ENCODE peak calls at places on chromosomes 11 and 22, in eight cellular contexts. Y is IMR-90, S is GM12878, X is HCT116, A is H1, I is K562, U is SK-N-SH, Q is HepG2. J is an unnamed sample.

GRCh38 chr11:62676698-62677097 is 2.2 kb downstream of the UBXN1 start:
- DNase-seq in Y (no peak), S (no peak), X (no peak), A (no peak), I (no peak), U (no peak), Q (no peak), J (no peak)

GRCh38 chr22:20154602-20155183 is 3.8 kb upstream of the CCDC188 start:
- DNase-seq in Y (no peak), S (no peak), X (no peak), A (no peak), I (peak), U (peak), Q (no peak), J (peak)

GRCh38 chr11:36231300-36231699 is 57.9 kb downstream of the COMMD9 start:
- DNase-seq in Y (peak), S (no peak), X (no peak), A (no peak), I (no peak), U (peak), Q (no peak), J (no peak)

GRCh38 chr11:1674879-1675235 is 22.1 kb upstream of the KRTAP5-6 start:
- DNase-seq in Y (no peak), S (no peak), X (no peak), A (no peak), I (no peak), U (no peak), Q (no peak), J (no peak)

GRCh38 chr11:35082322-35083180 is 56.4 kb upstream of the CD44 start:
- DNase-seq in Y (peak), S (peak), X (peak), A (no peak), I (peak), U (no peak), Q (no peak), J (peak)

GRCh38 chr22:17370036-17370765 is 941 bp downstream of the CECR2 start:
- DNase-seq in Y (no peak), S (no peak), X (no peak), A (no peak), I (no peak), U (peak), Q (no peak), J (no peak)

GRCh38 chr11:20610825-20611224 is 11.4 kb downstream of the SLC6A5 start:
- DNase-seq in Y (no peak), S (no peak), X (no peak), A (no peak), I (no peak), U (no peak), Q (no peak), J (no peak)

GRCh38 chr11:126646701-126647209 is 291.3 kb downstream of the ST3GAL4 start:
- DNase-seq in Y (peak), S (no peak), X (no peak), A (no peak), I (no peak), U (no peak), Q (no peak), J (no peak)

GRCh38 chr11:63510360-63511130 is 4.7 kb downstream of the LGALS12 start:
- DNase-seq in Y (no peak), S (no peak), X (no peak), A (no peak), I (no peak), U (no peak), Q (no peak), J (no peak)

GRCh38 chr22:42500836-42501179 is 18.8 kb downstream of the RRP7A start:
- DNase-seq in Y (no peak), S (no peak), X (no peak), A (no peak), I (no peak), U (no peak), Q (no peak), J (no peak)

GRCh38 chr22:35656284-35656752 is 8.1 kb downstream of the APOL6 start:
- DNase-seq in Y (no peak), S (no peak), X (no peak), A (no peak), I (no peak), U (peak), Q (no peak), J (no peak)

GRCh38 chr22:35663371-35663770 is 15.1 kb downstream of the APOL6 start:
- DNase-seq in Y (no peak), S (no peak), X (no peak), A (no peak), I (no peak), U (no peak), Q (no peak), J (no peak)

GRCh38 chr22:35664955-35665577 is 16.8 kb downstream of the APOL6 start:
- DNase-seq in Y (no peak), S (no peak), X (no peak), A (no peak), I (no peak), U (no peak), Q (no peak), J (no peak)

GRCh38 chr22:35657571-35658312 is 9.5 kb downstream of the APOL6 start:
- DNase-seq in Y (no peak), S (no peak), X (no peak), A (no peak), I (no peak), U (no peak), Q (no peak), J (no peak)

DNA sequence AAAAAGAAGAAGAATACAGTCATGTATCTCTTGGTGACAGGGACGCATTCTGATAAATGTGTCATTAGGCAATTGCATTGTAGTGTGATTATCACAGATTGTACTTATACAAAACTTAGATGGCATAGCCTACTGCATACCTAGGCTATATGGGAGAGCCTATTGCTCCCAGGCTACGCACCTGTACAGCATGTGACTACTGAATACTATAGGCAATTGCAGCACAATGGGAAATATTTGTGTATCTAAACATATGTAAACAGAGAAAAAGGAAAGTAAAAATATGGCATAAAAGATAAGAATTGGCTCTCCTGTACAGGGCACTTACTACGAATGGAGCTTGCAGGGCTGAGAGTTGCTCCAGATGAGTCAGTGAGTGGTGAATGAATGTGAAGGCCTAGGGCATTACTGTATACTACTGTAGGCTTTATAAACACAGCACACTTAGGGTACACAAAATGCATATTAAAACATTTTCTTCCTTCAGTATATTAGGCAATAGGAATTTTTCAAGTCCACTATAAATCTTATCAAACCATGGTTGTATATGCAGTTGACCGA is 13.2 kb downstream of the APOL6 start:
- DNase-seq in Y (peak), S (no peak), X (no peak), A (no peak), I (no peak), U (no peak), Q (no peak), J (no peak)
- TF ChIP-seq RAD21 in Y (no peak), S (no peak), X (no peak), A (no peak), I (no peak), U (no peak), Q (no peak), J (no peak)

GRCh38 chr22:30861688-30862552 is 106.7 kb downstream of the MORC2 start:
- DNase-seq in Y (no peak), S (no peak), X (no peak), A (no peak), I (no peak), U (peak), Q (no peak), J (no peak)

GRCh38 chr22:30860176-30861105 is 108.1 kb downstream of the MORC2 start:
- DNase-seq in Y (no peak), S (no peak), X (no peak), A (no peak), I (no peak), U (peak), Q (no peak), J (no peak)

GRCh38 chr22:30858976-30859713 is 109.4 kb downstream of the MORC2 start:
- DNase-seq in Y (no peak), S (no peak), X (no peak), A (no peak), I (no peak), U (no peak), Q (no peak), J (no peak)

GRCh38 chr22:30859714-30860095 is 108.9 kb downstream of the MORC2 start:
- DNase-seq in Y (no peak), S (no peak), X (no peak), A (no peak), I (no peak), U (no peak), Q (no peak), J (no peak)

DNA sequence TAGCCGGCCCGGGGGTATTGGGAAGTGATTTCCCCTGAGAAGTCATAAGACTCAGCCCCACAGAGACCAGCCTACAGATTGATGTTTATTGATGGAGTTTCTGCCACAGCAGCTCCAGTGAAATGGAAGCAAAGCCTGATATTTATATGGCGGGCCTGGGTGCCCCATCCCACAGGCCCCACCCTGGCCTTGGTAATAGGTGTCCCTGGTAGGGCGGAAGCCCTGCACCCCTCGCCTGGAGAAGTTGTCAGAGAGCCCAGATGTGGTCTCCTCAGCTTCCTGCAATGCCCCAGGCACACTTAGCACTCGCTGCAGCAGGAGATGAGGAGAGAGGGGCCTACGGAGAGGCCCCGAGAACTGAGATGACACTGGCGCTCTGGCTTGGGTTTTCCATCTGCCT is 107.4 kb downstream of the MORC2 start:
- DNase-seq in Y (no peak), S (no peak), X (no peak), A (no peak), I (no peak), U (peak), Q (no peak), J (no peak)
- TF ChIP-seq RAD21 in Y (no peak), S (no peak), X (no peak), A (no peak), I (no peak), U (no peak), Q (no peak), J (no peak)

GRCh38 chr11:74257934-74258553 is 53.4 kb downstream of the P4HA3 start:
- DNase-seq in Y (peak), S (no peak), X (no peak), A (no peak), I (no peak), U (no peak), Q (no peak), J (peak)
- TF ChIP-seq RAD21 in Y (peak), S (no peak), X (no peak), A (no peak), I (no peak), U (no peak), Q (no peak), J (no peak)

GRCh38 chr11:133919330-133920108 is 37.2 kb downstream of the IGSF9B start:
- DNase-seq in Y (no peak), S (no peak), X (no peak), A (no peak), I (no peak), U (no peak), Q (no peak), J (no peak)

GRCh38 chr11:133917921-133918605 is 38.7 kb downstream of the IGSF9B start:
- DNase-seq in Y (no peak), S (no peak), X (no peak), A (no peak), I (peak), U (no peak), Q (no peak), J (no peak)

GRCh38 chr11:133918606-133919260 is 38.0 kb downstream of the IGSF9B start:
- DNase-seq in Y (no peak), S (no peak), X (no peak), A (no peak), I (no peak), U (no peak), Q (no peak), J (no peak)

GRCh38 chr11:133913761-133914160 is 43.0 kb downstream of the IGSF9B start:
- DNase-seq in Y (no peak), S (no peak), X (no peak), A (no peak), I (no peak), U (no peak), Q (no peak), J (no peak)

DNA sequence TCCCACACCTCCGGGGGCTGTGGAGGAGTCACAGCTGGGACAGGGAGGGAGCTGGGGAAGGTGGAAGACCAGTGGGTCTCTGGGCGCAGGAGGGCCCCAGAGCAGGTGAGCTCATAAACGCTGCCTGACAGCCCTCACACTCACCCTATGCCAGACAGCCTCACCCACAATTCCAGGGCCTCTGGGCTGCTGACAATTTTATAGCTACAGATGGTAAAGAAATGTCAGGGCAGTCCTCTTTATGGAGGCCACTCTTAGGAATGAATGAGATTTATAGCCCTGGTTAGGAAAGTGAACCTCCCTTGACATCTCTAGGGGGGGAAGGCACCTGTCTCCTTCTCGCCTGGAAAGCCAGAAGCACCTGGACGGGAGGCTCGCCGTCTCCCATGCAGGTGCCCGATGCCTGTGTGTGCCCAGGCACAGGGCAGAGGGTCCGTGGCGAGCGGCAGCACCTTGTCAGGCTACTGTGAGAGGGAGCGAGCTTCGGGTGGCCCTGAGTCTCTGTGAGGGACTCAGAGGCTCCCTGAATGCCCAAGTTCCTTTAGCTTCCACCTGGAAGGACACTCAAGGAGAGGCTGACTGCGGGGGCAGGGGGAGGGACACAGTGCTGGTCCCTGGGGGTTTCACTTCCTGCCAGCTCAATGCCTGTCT is 39.9 kb downstream of the IGSF9B start:
- DNase-seq in Y (no peak), S (no peak), X (no peak), A (no peak), I (no peak), U (no peak), Q (no peak), J (no peak)
- TF ChIP-seq RAD21 in Y (no peak), S (no peak), X (no peak), A (no peak), I (no peak), U (no peak), Q (no peak), J (no peak)

GRCh38 chr22:37747090-37747714 is 50.4 kb downstream of the TRIOBP start:
- DNase-seq in Y (peak), S (no peak), X (no peak), A (no peak), I (peak), U (peak), Q (no peak), J (no peak)
- TF ChIP-seq RAD21 in Y (no peak), S (no peak), X (no peak), A (no peak), I (no peak), U (no peak), Q (no peak), J (no peak)

DNA sequence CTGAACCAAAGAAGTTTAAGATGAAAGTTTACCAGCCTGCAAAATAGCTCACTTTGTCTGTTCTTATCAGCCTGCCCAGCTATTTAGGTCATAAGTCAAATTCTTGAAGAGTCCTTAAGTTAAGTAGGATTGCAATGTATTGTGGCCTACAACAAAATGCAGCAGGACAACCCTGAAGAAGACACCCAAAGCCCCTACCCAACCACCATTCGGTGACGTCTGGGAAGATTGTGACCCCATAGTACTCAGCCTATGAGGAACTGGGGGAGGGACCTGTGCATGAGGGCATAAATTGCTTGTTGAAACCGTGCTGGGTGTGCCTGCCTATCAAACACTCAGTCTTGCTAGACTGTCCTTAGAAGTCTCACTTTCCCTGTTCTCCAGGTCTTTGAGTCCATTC is 50.5 kb upstream of the FDX1 start:
- DNase-seq in Y (no peak), S (no peak), X (no peak), A (no peak), I (no peak), U (no peak), Q (no peak), J (no peak)
- TF ChIP-seq RAD21 in Y (no peak), S (no peak), X (no peak), A (no peak), I (no peak), U (no peak), Q (no peak), J (no peak)

GRCh38 chr11:130146797-130147196 is 12.8 kb upstream of the ST14 start:
- DNase-seq in Y (no peak), S (no peak), X (no peak), A (no peak), I (no peak), U (no peak), Q (no peak), J (no peak)

GRCh38 chr11:130144129-130144528 is 15.5 kb upstream of the ST14 start:
- DNase-seq in Y (no peak), S (no peak), X (no peak), A (no peak), I (no peak), U (no peak), Q (peak), J (no peak)

GRCh38 chr11:130145975-130146776 is 13.4 kb upstream of the ST14 start:
- DNase-seq in Y (no peak), S (no peak), X (peak), A (peak), I (no peak), U (no peak), Q (peak), J (peak)

GRCh38 chr11:130145328-130145812 is 14.2 kb upstream of the ST14 start:
- DNase-seq in Y (no peak), S (no peak), X (no peak), A (no peak), I (no peak), U (no peak), Q (peak), J (no peak)

DNA sequence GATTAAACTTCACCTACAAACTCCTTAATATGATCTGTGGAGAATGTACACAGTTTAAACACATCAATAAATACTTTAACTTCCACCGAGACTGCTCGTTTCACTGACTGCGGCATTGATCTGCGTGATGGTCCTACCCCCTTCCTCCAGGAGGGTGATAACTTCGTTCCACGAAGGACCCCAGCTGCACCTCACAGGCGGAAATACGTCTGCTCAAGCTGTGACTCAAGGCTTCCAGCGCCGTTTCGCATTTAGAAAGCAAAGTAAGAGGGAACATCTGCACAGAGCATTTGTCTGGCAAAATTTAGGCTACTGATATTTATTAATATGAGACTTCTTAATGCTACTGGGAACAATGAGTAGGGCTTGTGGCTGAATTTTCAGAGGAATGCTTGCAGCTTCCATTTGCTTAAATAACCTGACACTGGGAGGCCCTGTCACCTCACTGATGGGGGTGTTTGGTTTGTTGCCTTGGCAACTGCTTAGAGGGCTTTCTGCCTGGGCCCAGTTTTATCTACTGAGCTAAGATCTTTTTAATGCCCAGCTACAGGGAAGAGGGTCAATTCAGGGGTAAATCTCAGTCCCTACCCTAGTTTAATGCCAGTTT is 14.8 kb upstream of the ST14 start:
- DNase-seq in Y (peak), S (no peak), X (no peak), A (no peak), I (no peak), U (no peak), Q (peak), J (no peak)
- TF ChIP-seq RAD21 in Y (no peak), S (no peak), X (no peak), A (no peak), I (no peak), U (no peak), Q (no peak), J (no peak)

GRCh38 chr22:39130152-39130704 is 22.3 kb downstream of the CBX7 start:
- DNase-seq in Y (no peak), S (no peak), X (no peak), A (no peak), I (no peak), U (no peak), Q (no peak), J (no peak)

GRCh38 chr22:39130892-39131855 is 21.3 kb downstream of the CBX7 start:
- DNase-seq in Y (peak), S (no peak), X (no peak), A (no peak), I (no peak), U (no peak), Q (peak), J (no peak)

GRCh38 chr22:39129081-39129480 is 23.4 kb downstream of the CBX7 start:
- DNase-seq in Y (no peak), S (no peak), X (no peak), A (no peak), I (no peak), U (no peak), Q (peak), J (no peak)

GRCh38 chr22:39129746-39130145 is 22.7 kb downstream of the CBX7 start:
- DNase-seq in Y (no peak), S (no peak), X (no peak), A (no peak), I (no peak), U (no peak), Q (no peak), J (no peak)

DNA sequence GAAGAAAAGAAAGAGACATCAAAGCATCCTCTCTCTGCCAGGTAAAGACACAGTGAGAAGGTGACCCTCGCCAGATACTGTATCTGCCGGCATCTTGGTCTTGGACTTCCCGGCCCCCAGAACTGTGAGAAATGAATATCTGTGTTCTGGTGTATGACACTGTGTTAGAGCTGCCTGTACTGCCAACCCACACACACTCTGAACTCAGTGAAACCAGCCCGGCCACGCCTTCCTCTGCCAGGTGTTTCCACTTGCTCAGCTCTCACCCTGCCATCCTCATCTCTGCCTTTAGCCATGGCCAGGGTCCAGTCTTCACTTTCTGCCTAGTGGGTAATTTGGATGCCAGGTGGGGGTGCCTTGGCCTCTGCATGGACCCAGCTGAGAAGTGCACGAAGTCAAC is 24.0 kb downstream of the CBX7 start:
- DNase-seq in Y (no peak), S (no peak), X (no peak), A (no peak), I (no peak), U (no peak), Q (no peak), J (no peak)
- TF ChIP-seq RAD21 in Y (no peak), S (no peak), X (no peak), A (no peak), I (no peak), U (no peak), Q (no peak), J (no peak)

GRCh38 chr11:74783241-74783871 is 34.7 kb downstream of the RNF169 start:
- DNase-seq in Y (peak), S (peak), X (peak), A (no peak), I (no peak), U (no peak), Q (no peak), J (peak)
- TF ChIP-seq RAD21 in Y (peak), S (no peak), X (no peak), A (no peak), I (no peak), U (no peak), Q (no peak), J (no peak)

J was measured in A549.